ENCODE peak calls at places on chromosomes 2 and 18, in five cellular contexts. One of them, this sample, is unnamed.

GRCh38 chr18:45847119-45847518 is 21.6 kb downstream of the SIGLEC15 start:
- DNase-seq in endothelial cell: no peak
- DNase-seq in stimulated activated CD4-positive, alpha-beta T cell treated with anti-CD3 and anti-CD28 coated beads, Interleukin-15, amount 100 ng/mL, for 1 hour: no peak
- DNase-seq in GM12891: no peak
- DNase-seq in SK-N-SH: no peak
- DNase-seq in this sample: no peak

GRCh38 chr2:162025121-162025911 is 48.7 kb downstream of the DPP4 start:
- DNase-seq in GM12891: no peak
- DNase-seq in endothelial cell: no peak
- DNase-seq in stimulated activated CD4-positive, alpha-beta T cell treated with anti-CD3 and anti-CD28 coated beads, Interleukin-15, amount 100 ng/mL, for 1 hour: no peak
- DNase-seq in SK-N-SH: no peak
- DNase-seq in this sample: no peak

GRCh38 chr2:177593448-177593847 is 200.9 kb downstream of the AGPS start:
- DNase-seq in GM12891: no peak
- DNase-seq in endothelial cell: no peak
- DNase-seq in SK-N-SH: no peak
- DNase-seq in stimulated activated CD4-positive, alpha-beta T cell treated with anti-CD3 and anti-CD28 coated beads, Interleukin-15, amount 100 ng/mL, for 1 hour: no peak
- DNase-seq in this sample: no peak

GRCh38 chr2:54260241-54260495 is 4.1 kb upstream of the TSPYL6 start:
- DNase-seq in stimulated activated CD4-positive, alpha-beta T cell treated with anti-CD3 and anti-CD28 coated beads, Interleukin-15, amount 100 ng/mL, for 1 hour: no peak
- DNase-seq in GM12891: no peak
- DNase-seq in endothelial cell: no peak
- DNase-seq in SK-N-SH: no peak
- DNase-seq in this sample: no peak

GRCh38 chr18:62939433-62939832 is 224.1 kb downstream of the PHLPP1 start:
- DNase-seq in endothelial cell: no peak
- DNase-seq in stimulated activated CD4-positive, alpha-beta T cell treated with anti-CD3 and anti-CD28 coated beads, Interleukin-15, amount 100 ng/mL, for 1 hour: no peak
- DNase-seq in GM12891: no peak
- DNase-seq in SK-N-SH: no peak
- DNase-seq in this sample: no peak

GRCh38 chr18:34595673-34596072 is 114.4 kb upstream of the DTNA start:
- DNase-seq in SK-N-SH: no peak
- DNase-seq in endothelial cell: no peak
- DNase-seq in stimulated activated CD4-positive, alpha-beta T cell treated with anti-CD3 and anti-CD28 coated beads, Interleukin-15, amount 100 ng/mL, for 1 hour: no peak
- DNase-seq in GM12891: no peak
- DNase-seq in this sample: no peak

GRCh38 chr2:102266204-102266603 is 45.2 kb upstream of the IL1RL1 start:
- DNase-seq in SK-N-SH: no peak
- DNase-seq in stimulated activated CD4-positive, alpha-beta T cell treated with anti-CD3 and anti-CD28 coated beads, Interleukin-15, amount 100 ng/mL, for 1 hour: no peak
- DNase-seq in GM12891: no peak
- DNase-seq in endothelial cell: no peak
- DNase-seq in this sample: no peak

GRCh38 chr2:136894007-136894634 is 128.8 kb downstream of the THSD7B start:
- DNase-seq in GM12891: no peak
- DNase-seq in stimulated activated CD4-positive, alpha-beta T cell treated with anti-CD3 and anti-CD28 coated beads, Interleukin-15, amount 100 ng/mL, for 1 hour: no peak
- DNase-seq in endothelial cell: no peak
- DNase-seq in SK-N-SH: no peak
- DNase-seq in this sample: no peak

GRCh38 chr2:643334-643733 is 33.9 kb downstream of the TMEM18 start:
- DNase-seq in SK-N-SH: no peak
- DNase-seq in GM12891: no peak
- DNase-seq in stimulated activated CD4-positive, alpha-beta T cell treated with anti-CD3 and anti-CD28 coated beads, Interleukin-15, amount 100 ng/mL, for 1 hour: no peak
- DNase-seq in endothelial cell: peak
- DNase-seq in this sample: no peak

GRCh38 chr18:25141796-25142365 is 210.1 kb downstream of the ZNF521 start:
- DNase-seq in stimulated activated CD4-positive, alpha-beta T cell treated with anti-CD3 and anti-CD28 coated beads, Interleukin-15, amount 100 ng/mL, for 1 hour: no peak
- DNase-seq in GM12891: no peak
- DNase-seq in endothelial cell: no peak
- DNase-seq in SK-N-SH: no peak
- DNase-seq in this sample: no peak

GRCh38 chr2:45275235-45275805 is 266.1 kb upstream of the SIX2 start:
- DNase-seq in endothelial cell: no peak
- DNase-seq in SK-N-SH: no peak
- DNase-seq in stimulated activated CD4-positive, alpha-beta T cell treated with anti-CD3 and anti-CD28 coated beads, Interleukin-15, amount 100 ng/mL, for 1 hour: no peak
- DNase-seq in GM12891: no peak
- DNase-seq in this sample: no peak

GRCh38 chr2:234368861-234369261 is 128.0 kb downstream of the ARL4C start:
- DNase-seq in stimulated activated CD4-positive, alpha-beta T cell treated with anti-CD3 and anti-CD28 coated beads, Interleukin-15, amount 100 ng/mL, for 1 hour: peak
- DNase-seq in GM12891: no peak
- DNase-seq in endothelial cell: no peak
- DNase-seq in SK-N-SH: no peak
- DNase-seq in this sample: no peak

GRCh38 chr2:70132244-70133126 is 45.2 kb downstream of the PCBP1 start:
- DNase-seq in GM12891: no peak
- DNase-seq in endothelial cell: no peak
- DNase-seq in SK-N-SH: peak
- DNase-seq in stimulated activated CD4-positive, alpha-beta T cell treated with anti-CD3 and anti-CD28 coated beads, Interleukin-15, amount 100 ng/mL, for 1 hour: no peak
- DNase-seq in this sample: peak

GRCh38 chr2:211144078-211144477 is 587.7 kb downstream of the CPS1 start:
- DNase-seq in GM12891: no peak
- DNase-seq in endothelial cell: no peak
- DNase-seq in SK-N-SH: no peak
- DNase-seq in stimulated activated CD4-positive, alpha-beta T cell treated with anti-CD3 and anti-CD28 coated beads, Interleukin-15, amount 100 ng/mL, for 1 hour: no peak
- DNase-seq in this sample: no peak

GRCh38 chr2:123695449-123695848 is 329.6 kb upstream of the CNTNAP5 start:
- DNase-seq in SK-N-SH: no peak
- DNase-seq in GM12891: no peak
- DNase-seq in endothelial cell: no peak
- DNase-seq in stimulated activated CD4-positive, alpha-beta T cell treated with anti-CD3 and anti-CD28 coated beads, Interleukin-15, amount 100 ng/mL, for 1 hour: no peak
- DNase-seq in this sample: no peak

This sample was measured in GM13977.